ENCODE peak calls at places on chromosomes 1 and 21, in nine cellular contexts. G is COR-L47; V is amygdala; X is heart left ventricle; U is activated CD8-positive, alpha-beta memory T cell treated with anti-CD3 and anti-CD28 coated beads for 24 hours; P is mucosa of gallbladder; D is stimulated activated CD8-positive, alpha-beta memory T cell treated with anti-CD3 and anti-CD28 coated beads, Interleukin-4, amount 100 ng/mL, for 4 hours; T is IMR-90; L is HT-29. O is an unnamed sample.

GRCh38 chr1:4227986-4228385 is 327.9 kb upstream of the C1orf174 start:
- DNase-seq in T (no peak), G (no peak), P (no peak), L (no peak), X (no peak), U (no peak), V (no peak), D (no peak), O (no peak)

GRCh38 chr1:41741244-41741643 is 177.5 kb downstream of the HIVEP3 start:
- DNase-seq in P (no peak), D (peak; percentile 25), U (peak; percentile 72), G (no peak), V (no peak), L (no peak), T (no peak), X (no peak), O (no peak)

GRCh38 chr1:43444151-43444826 is 9.4 kb downstream of the HYI start:
- DNase-seq in P (no peak), U (no peak), D (no peak), G (no peak), V (no peak), T (no peak), L (no peak), X (no peak), O (no peak)

GRCh38 chr21:43981871-43982210 is 30.3 kb upstream of the TRAPPC10 start:
- DNase-seq in X (no peak), V (no peak), T (no peak), L (no peak), P (no peak), D (no peak), G (no peak), U (no peak), O (no peak)

GRCh38 chr1:246427611-246428010 is 79.5 kb downstream of the SMYD3 start:
- DNase-seq in P (no peak), G (no peak), V (no peak), L (no peak), D (no peak), X (no peak), U (no peak), T (peak; percentile 55), O (no peak)

GRCh38 chr1:84390231-84390630 is 8.1 kb upstream of the DNASE2B start:
- DNase-seq in D (no peak), X (no peak), T (no peak), V (no peak), G (no peak), L (no peak), P (no peak), U (no peak), O (no peak)

GRCh38 chr1:58727363-58727762 is 27.5 kb upstream of the MYSM1 start:
- DNase-seq in D (no peak), U (no peak), T (peak; percentile 89), P (no peak), V (no peak), L (no peak), G (no peak), X (no peak), O (peak; percentile 86)

GRCh38 chr1:58964880-58965279 is 181.0 kb upstream of the JUN start:
- DNase-seq in V (no peak), T (peak; percentile 40), G (no peak), L (no peak), U (peak; percentile 51), X (no peak), P (no peak), D (no peak), O (no peak)

GRCh38 chr1:4674676-4675075 is 20.3 kb downstream of the AJAP1 start:
- DNase-seq in T (no peak), V (no peak), D (no peak), G (no peak), X (no peak), L (no peak), P (no peak), U (no peak), O (no peak)

GRCh38 chr1:222182641-222183040 is 365.3 kb downstream of the HHIPL2 start:
- DNase-seq in X (no peak), V (no peak), U (no peak), G (no peak), D (no peak), P (no peak), L (no peak), T (peak; percentile 69), O (no peak)

GRCh38 chr1:81635816-81636215 is 164.9 kb upstream of the ADGRL2 start:
- DNase-seq in X (no peak), G (no peak), V (no peak), U (no peak), T (no peak), D (no peak), L (no peak), P (no peak), O (no peak)

GRCh38 chr1:224525411-224526040 is 90.6 kb upstream of the CNIH3 start:
- DNase-seq in U (no peak), V (no peak), T (peak; percentile 39), P (no peak), G (no peak), X (no peak), L (no peak), D (no peak), O (no peak)

GRCh38 chr1:171606402-171606941 is 15.6 kb upstream of the MYOCOS start:
- DNase-seq in L (no peak), V (no peak), U (no peak), G (no peak), D (no peak), X (no peak), P (no peak), T (no peak), O (no peak)

GRCh38 chr1:147281950-147282349 is 39.5 kb downstream of the CHD1L start:
- DNase-seq in U (no peak), T (no peak), G (no peak), D (no peak), P (no peak), L (no peak), X (no peak), V (no peak), O (no peak)

GRCh38 chr21:26050857-26051256 is 119.7 kb downstream of the APP start:
- DNase-seq in U (no peak), D (no peak), P (no peak), X (no peak), L (no peak), T (no peak), V (no peak), G (no peak), O (no peak)

GRCh38 chr1:191993549-191993948 is 164.7 kb upstream of the RGS18 start:
- DNase-seq in D (no peak), L (peak; percentile 45), P (no peak), U (no peak), T (peak; percentile 61), X (no peak), V (no peak), G (no peak), O (peak; percentile 11)

GRCh38 chr21:29168874-29169273 is 38.4 kb downstream of the MAP3K7CL start:
- DNase-seq in V (no peak), U (no peak), T (no peak), D (no peak), G (no peak), X (no peak), L (peak; percentile 82), P (no peak), O (no peak)